ENCODE peak calls at places on chromosomes 6 and 20, in five cellular contexts. M, E, N, H and P are unnamed samples. For H3K4me1 and H3K27me3, the result is how much of the 10 kb centered on the place peaks cover.

GRCh38 chr20:22226849-22227248 is 357.5 kb downstream of the FOXA2 start:
- DNase-seq in N (no peak), E (no peak), H (no peak), M (no peak), P (no peak)

GRCh38 chr6:69795469-69796080 is 1.2 kb downstream of the LMBRD1 start:
- DNase-seq in E (no peak), M (no peak), H (no peak), N (no peak), P (no peak)

GRCh38 chr20:40268321-40269075 is 420.5 kb downstream of the MAFB start:
- DNase-seq in E (no peak), M (no peak), N (no peak), H (no peak), P (no peak)

GRCh38 chr20:31560094-31560899 is 44.8 kb upstream of the ID1 start:
- DNase-seq in N (peak), H (peak), E (peak), M (peak), P (peak)

GRCh38 chr6:22748681-22749080 is 179.3 kb downstream of the HDGFL1 start:
- DNase-seq in E (no peak), M (no peak), H (no peak), N (no peak), P (no peak)

GRCh38 chr6:107173779-107174178 is 58.5 kb upstream of the BEND3 start:
- DNase-seq in E (no peak), N (no peak), M (no peak), H (no peak), P (no peak)

GRCh38 chr20:59164681-59165388 is 1.2 kb downstream of the ZNF831 start:
- DNase-seq in H (no peak), N (no peak), M (no peak), E (no peak), P (no peak)

GRCh38 chr20:39190666-39191570 is 228.8 kb downstream of the DHX35 start:
- DNase-seq in N (no peak), H (no peak), M (no peak), E (no peak), P (no peak)

GRCh38 chr6:7257521-7258230 is 55.3 kb downstream of the SSR1 start:
- DNase-seq in H (no peak), E (no peak), N (no peak), M (no peak), P (no peak)
- H3K27ac ChIP-seq in H (no peak), E (no peak), N (no peak), M (no peak), P (no peak)

GRCh38 chr6:44220913-44221290 is 2.5 kb upstream of the SLC29A1 start:
- DNase-seq in M (no peak), H (no peak), E (no peak), N (no peak), P (no peak)

GRCh38 chr6:44221291-44221960 is 2.0 kb upstream of the SLC29A1 start:
- DNase-seq in E (peak), N (peak), H (peak), M (peak), P (peak)

GRCh38 chr6:44221961-44222335 is 1.4 kb upstream of the SLC29A1 start:
- DNase-seq in M (no peak), E (no peak), N (no peak), H (no peak), P (no peak)

GRCh38 chr6:44219053-44219814 is 2.5 kb downstream of the MYMX start:
- DNase-seq in N (peak), M (peak), E (peak), H (peak), P (peak)

GRCh38 chr6:44219815-44220784 is 3.3 kb upstream of the SLC29A1 start:
- DNase-seq in N (no peak), M (no peak), H (no peak), E (no peak), P (no peak)
- H3K4me1 ChIP-seq in N (under half), M (half or more), H (half or more), E (under half), P (under half)

GRCh38 chr20:61871913-61872312 is 193.8 kb downstream of the TAF4 start:
- DNase-seq in E (no peak), H (no peak), M (no peak), N (no peak), P (no peak)
- H3K27me3 ChIP-seq in E (under half), H (under half), M (under half), N (under half), P (under half)

GRCh38 chr20:35887393-35888064 is 66.8 kb downstream of the SCAND1 start:
- DNase-seq in M (no peak), N (no peak), E (no peak), H (no peak), P (no peak)
- H3K27ac ChIP-seq in M (no peak), N (no peak), E (peak), H (no peak), P (no peak)

DNA sequence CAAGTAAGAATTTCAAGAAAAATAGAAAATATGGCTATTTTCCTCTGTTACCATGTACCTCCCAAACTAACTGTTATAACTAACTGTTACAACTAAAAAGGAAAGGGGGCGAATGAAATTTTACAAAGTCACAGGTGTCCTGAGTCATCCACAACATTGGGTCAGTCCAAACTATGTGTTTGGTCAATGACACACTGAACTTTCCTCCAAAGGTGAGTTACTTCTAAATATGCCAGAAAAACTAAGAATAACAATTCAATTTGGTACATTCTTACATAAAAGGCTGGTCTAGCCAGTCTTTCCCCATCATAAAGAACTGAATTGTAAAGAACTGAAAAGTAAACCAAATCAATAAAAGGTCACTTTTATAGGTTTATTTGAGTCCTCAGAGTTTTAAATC is 44.3 kb downstream of the ILRUN start:
- DNase-seq in H (no peak), M (no peak), E (no peak), N (no peak), P (no peak)
- H3K4me1 ChIP-seq in H (under half), M (under half), E (under half), N (under half), P (under half)

DNA sequence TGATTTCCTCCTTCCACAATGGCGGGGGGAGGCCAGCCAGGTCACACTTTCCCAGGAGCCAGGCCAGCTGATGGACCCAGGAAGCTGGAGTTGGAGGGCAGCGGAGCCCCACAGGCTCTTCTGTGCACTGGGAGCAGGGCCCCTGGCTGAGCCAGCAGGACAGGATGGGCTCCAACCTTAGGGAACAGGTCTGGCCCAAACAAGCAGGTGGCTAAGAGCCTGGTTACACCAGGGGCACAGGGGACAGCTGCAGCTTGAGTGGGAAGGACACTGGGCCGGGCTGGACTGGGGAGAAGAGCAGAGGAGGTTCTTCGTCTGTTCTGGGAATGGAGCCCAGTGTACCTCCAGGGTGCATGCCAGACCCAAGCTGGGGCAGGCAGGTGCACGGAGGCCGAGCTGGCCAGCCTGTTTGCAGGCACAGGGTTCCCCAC is 102.3 kb downstream of the DLL1 start:
- DNase-seq in H (no peak), E (no peak), M (no peak), N (no peak), P (no peak)
- H3K27me3 ChIP-seq in H (under half), E (under half), M (under half), N (under half), P (under half)

GRCh38 chr6:77463308-77463880 is at the start of gene HTR1B:
- DNase-seq in M (peak), H (no peak), N (no peak), E (no peak), P (no peak)
- H3K27ac ChIP-seq in M (no peak), H (no peak), N (no peak), E (peak), P (no peak)

GRCh38 chr20:63542696-63543095 is 4.9 kb downstream of the SRMS start:
- DNase-seq in M (no peak), N (no peak), E (no peak), H (no peak), P (no peak)

GRCh38 chr20:63539441-63540370 is 2.5 kb upstream of the PTK6 start:
- DNase-seq in N (no peak), H (no peak), M (no peak), E (no peak), P (no peak)

GRCh38 chr20:63542031-63542559 is 4.9 kb upstream of the PTK6 start:
- DNase-seq in E (no peak), N (no peak), M (no peak), H (no peak), P (no peak)

GRCh38 chr20:63540417-63541186 is 3.4 kb upstream of the PTK6 start:
- DNase-seq in E (no peak), M (no peak), N (no peak), H (no peak), P (no peak)

GRCh38 chr20:63541371-63541770 is 4.2 kb upstream of the PTK6 start:
- DNase-seq in E (no peak), H (no peak), N (no peak), M (no peak), P (no peak)
- H3K4me1 ChIP-seq in E (under half), H (under half), N (under half), M (under half), P (under half)

GRCh38 chr6:28765978-28766351 is 157.8 kb downstream of the TRIM27 start:
- DNase-seq in E (no peak), M (no peak), H (no peak), N (no peak), P (no peak)
- H3K27me3 ChIP-seq in E (under half), M (half or more), H (under half), N (under half), P (under half)